ENCODE peak calls at places on chromosomes 11 and 22, in seven cellular contexts. One of them, this sample, is unnamed.
A peak's percentile ranks its signal among the peaks of the same experiment; 100 is the strongest.

GRCh38 chr11:89168396-89168795 is 9.3 kb upstream of the TYR start:
- DNase-seq in thoracic aorta: no peak
- DNase-seq in ascending aorta: no peak
- DNase-seq in cardiac muscle cell: peak; percentile 19
- DNase-seq in IMR-90: no peak
- DNase-seq in neural progenitor cell: no peak
- DNase-seq in tibial artery: no peak
- DNase-seq in this sample: no peak

GRCh38 chr11:27622541-27623300 is 77.5 kb downstream of the BDNF start:
- DNase-seq in tibial artery: no peak
- DNase-seq in neural progenitor cell: no peak
- DNase-seq in ascending aorta: no peak
- DNase-seq in thoracic aorta: no peak
- DNase-seq in cardiac muscle cell: no peak
- DNase-seq in IMR-90: no peak
- DNase-seq in this sample: no peak

GRCh38 chr11:120612363-120613263 is 101.1 kb downstream of the GRIK4 start:
- DNase-seq in neural progenitor cell: no peak
- DNase-seq in thoracic aorta: no peak
- DNase-seq in ascending aorta: no peak
- DNase-seq in IMR-90: peak; percentile 67
- DNase-seq in cardiac muscle cell: peak; percentile 29
- DNase-seq in tibial artery: no peak
- DNase-seq in this sample: no peak

GRCh38 chr11:73577496-73577917 is 20.4 kb downstream of the FAM168A start:
- DNase-seq in IMR-90: peak; percentile 78
- DNase-seq in cardiac muscle cell: no peak
- DNase-seq in neural progenitor cell: no peak
- DNase-seq in tibial artery: no peak
- DNase-seq in ascending aorta: no peak
- DNase-seq in thoracic aorta: no peak
- DNase-seq in this sample: no peak

GRCh38 chr22:19213496-19214473 is 35.2 kb upstream of the SLC25A1 start:
- DNase-seq in cardiac muscle cell: peak; percentile 43
- DNase-seq in IMR-90: peak; percentile 81
- DNase-seq in thoracic aorta: no peak
- DNase-seq in neural progenitor cell: peak; percentile 32
- DNase-seq in ascending aorta: no peak
- DNase-seq in tibial artery: no peak
- DNase-seq in this sample: no peak

GRCh38 chr11:122340607-122341006 is 224.6 kb upstream of the BLID start:
- DNase-seq in neural progenitor cell: no peak
- DNase-seq in thoracic aorta: no peak
- DNase-seq in ascending aorta: no peak
- DNase-seq in tibial artery: no peak
- DNase-seq in cardiac muscle cell: no peak
- DNase-seq in IMR-90: no peak
- DNase-seq in this sample: no peak

GRCh38 chr11:127471662-127472061 is 471.1 kb upstream of the KIRREL3 start:
- DNase-seq in cardiac muscle cell: no peak
- DNase-seq in neural progenitor cell: no peak
- DNase-seq in IMR-90: no peak
- DNase-seq in ascending aorta: no peak
- DNase-seq in thoracic aorta: no peak
- DNase-seq in tibial artery: no peak
- DNase-seq in this sample: no peak

GRCh38 chr22:29748248-29748893 is 18.4 kb downstream of the ZMAT5 start:
- DNase-seq in IMR-90: no peak
- DNase-seq in tibial artery: no peak
- DNase-seq in thoracic aorta: no peak
- DNase-seq in cardiac muscle cell: no peak
- DNase-seq in ascending aorta: no peak
- DNase-seq in neural progenitor cell: no peak
- DNase-seq in this sample: no peak

GRCh38 chr11:125275905-125276634 is 111.5 kb downstream of the PKNOX2 start:
- DNase-seq in IMR-90: peak; percentile 64
- DNase-seq in thoracic aorta: no peak
- DNase-seq in ascending aorta: no peak
- DNase-seq in neural progenitor cell: no peak
- DNase-seq in cardiac muscle cell: peak; percentile 62
- DNase-seq in tibial artery: no peak
- DNase-seq in this sample: no peak

GRCh38 chr11:107018902-107019493 is 722 bp upstream of the GUCY1A2 start:
- DNase-seq in cardiac muscle cell: peak; percentile 83
- DNase-seq in neural progenitor cell: peak; percentile 93
- DNase-seq in thoracic aorta: no peak
- DNase-seq in tibial artery: peak; percentile 66
- DNase-seq in ascending aorta: peak; percentile 59
- DNase-seq in IMR-90: peak; percentile 61
- DNase-seq in this sample: peak; percentile 21

GRCh38 chr11:38672445-38672844 is 2074.4 kb upstream of the RAG2 start:
- DNase-seq in neural progenitor cell: no peak
- DNase-seq in cardiac muscle cell: no peak
- DNase-seq in ascending aorta: no peak
- DNase-seq in thoracic aorta: no peak
- DNase-seq in tibial artery: no peak
- DNase-seq in IMR-90: no peak
- DNase-seq in this sample: no peak

GRCh38 chr11:73388241-73389133 is 12.3 kb downstream of the RELT start:
- DNase-seq in neural progenitor cell: peak; percentile 20
- DNase-seq in cardiac muscle cell: no peak
- DNase-seq in tibial artery: no peak
- DNase-seq in ascending aorta: no peak
- DNase-seq in IMR-90: no peak
- DNase-seq in thoracic aorta: no peak
- DNase-seq in this sample: no peak

GRCh38 chr22:36245805-36246356 is 6.6 kb upstream of the APOL2 start:
- DNase-seq in thoracic aorta: no peak
- DNase-seq in neural progenitor cell: no peak
- DNase-seq in ascending aorta: no peak
- DNase-seq in tibial artery: no peak
- DNase-seq in cardiac muscle cell: no peak
- DNase-seq in IMR-90: no peak
- DNase-seq in this sample: no peak

GRCh38 chr11:17516551-17517150 is 27.6 kb downstream of the USH1C start:
- DNase-seq in tibial artery: no peak
- DNase-seq in IMR-90: no peak
- DNase-seq in thoracic aorta: no peak
- DNase-seq in neural progenitor cell: no peak
- DNase-seq in ascending aorta: no peak
- DNase-seq in cardiac muscle cell: no peak
- DNase-seq in this sample: no peak
- H3K4me1 ChIP-seq in tibial artery: no peaks in the 10 kb centered on the region
- H3K4me1 ChIP-seq in IMR-90: no peaks in the 10 kb centered on the region
- H3K4me1 ChIP-seq in thoracic aorta: no peaks in the 10 kb centered on the region
- H3K4me1 ChIP-seq in neural progenitor cell: no peaks in the 10 kb centered on the region
- H3K4me1 ChIP-seq in ascending aorta: no peaks in the 10 kb centered on the region
- H3K4me1 ChIP-seq in cardiac muscle cell: no peaks in the 10 kb centered on the region
- H3K4me1 ChIP-seq in this sample: no peaks in the 10 kb centered on the region

DNA sequence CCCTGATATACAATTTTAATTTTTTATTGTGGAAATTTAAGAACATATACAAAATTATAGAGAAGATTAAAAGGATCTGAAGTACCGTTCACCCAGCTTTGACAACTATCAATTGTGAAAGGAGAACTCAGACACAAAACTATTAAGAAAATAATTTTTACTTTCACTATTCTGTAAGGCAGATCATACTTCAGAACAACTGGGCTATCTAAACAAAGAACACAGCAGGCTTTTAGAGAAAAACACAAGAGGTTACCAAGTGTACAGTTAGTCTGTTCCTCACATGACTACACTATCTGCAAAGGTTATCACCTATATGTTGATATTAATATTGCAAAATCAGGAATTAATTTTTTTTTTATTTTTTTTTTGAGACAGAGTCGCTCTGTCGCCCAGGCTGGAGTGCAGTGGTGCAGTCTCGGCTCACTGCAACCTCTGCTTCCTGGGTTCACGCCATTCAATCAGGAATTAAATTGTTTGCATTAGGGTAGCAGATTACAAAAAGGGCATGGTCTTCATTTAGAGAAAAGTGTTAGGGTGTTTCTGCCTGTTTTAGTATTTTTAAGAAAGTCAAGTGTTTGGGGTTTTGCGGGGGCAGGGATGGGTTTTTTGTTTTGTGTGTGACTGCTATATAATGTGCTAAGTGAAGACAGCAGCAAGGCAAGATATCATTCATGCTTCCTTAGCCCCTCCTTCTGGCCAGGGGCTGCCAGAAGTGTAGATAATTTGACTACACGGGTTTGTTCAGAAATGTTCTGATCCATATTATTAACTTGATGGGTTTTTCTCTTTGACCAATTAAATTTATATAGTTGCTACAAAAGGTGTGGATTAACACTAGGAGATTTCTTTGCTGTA is 27.6 kb upstream of the SIK2 start:
- DNase-seq in ascending aorta: no peak
- DNase-seq in thoracic aorta: no peak
- DNase-seq in tibial artery: no peak
- DNase-seq in cardiac muscle cell: no peak
- DNase-seq in IMR-90: no peak
- DNase-seq in neural progenitor cell: no peak
- DNase-seq in this sample: no peak
- TF ChIP-seq CTCF in ascending aorta: no peak
- TF ChIP-seq CTCF in thoracic aorta: no peak
- TF ChIP-seq CTCF in tibial artery: no peak
- TF ChIP-seq CTCF in cardiac muscle cell: no peak
- TF ChIP-seq CTCF in IMR-90: no peak
- TF ChIP-seq CTCF in neural progenitor cell: peak; percentile 15
- TF ChIP-seq CTCF in this sample: no peak

GRCh38 chr11:10477690-10478046 is 22.6 kb downstream of the AMPD3 start:
- DNase-seq in IMR-90: no peak
- DNase-seq in cardiac muscle cell: no peak
- DNase-seq in neural progenitor cell: no peak
- DNase-seq in tibial artery: peak; percentile 42
- DNase-seq in ascending aorta: no peak
- DNase-seq in thoracic aorta: no peak
- DNase-seq in this sample: no peak

GRCh38 chr11:10476927-10477689 is 22.0 kb downstream of the AMPD3 start:
- DNase-seq in ascending aorta: no peak
- DNase-seq in tibial artery: peak; percentile 52
- DNase-seq in neural progenitor cell: no peak
- DNase-seq in thoracic aorta: no peak
- DNase-seq in cardiac muscle cell: no peak
- DNase-seq in IMR-90: no peak
- DNase-seq in this sample: no peak

GRCh38 chr11:10478574-10479550 is 23.8 kb downstream of the AMPD3 start:
- DNase-seq in tibial artery: peak; percentile 60
- DNase-seq in neural progenitor cell: no peak
- DNase-seq in cardiac muscle cell: no peak
- DNase-seq in IMR-90: no peak
- DNase-seq in thoracic aorta: no peak
- DNase-seq in ascending aorta: no peak
- DNase-seq in this sample: no peak

GRCh38 chr11:10476342-10476741 is 21.3 kb downstream of the AMPD3 start:
- DNase-seq in cardiac muscle cell: no peak
- DNase-seq in IMR-90: no peak
- DNase-seq in neural progenitor cell: no peak
- DNase-seq in thoracic aorta: no peak
- DNase-seq in ascending aorta: no peak
- DNase-seq in tibial artery: peak; percentile 27
- DNase-seq in this sample: no peak

DNA sequence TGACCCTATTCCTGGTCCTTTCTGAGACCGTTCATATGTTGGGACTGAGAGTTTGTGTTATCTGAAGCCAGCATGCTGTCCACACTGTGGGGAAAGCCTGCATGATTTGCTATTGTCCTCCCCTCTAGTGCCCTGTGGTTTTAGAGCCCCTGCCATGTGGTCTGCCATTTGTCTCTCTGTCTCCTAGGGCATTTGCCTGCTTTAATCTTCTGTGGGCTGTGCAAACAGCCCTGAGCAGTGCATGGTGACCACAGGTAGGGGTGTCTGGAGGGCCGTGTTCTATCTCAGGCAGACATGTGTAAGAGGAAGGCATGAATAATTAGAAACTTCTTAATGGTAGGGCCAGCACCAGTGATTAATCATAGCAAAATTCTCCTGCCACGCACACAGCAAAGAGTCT is 23.0 kb downstream of the AMPD3 start:
- DNase-seq in IMR-90: no peak
- DNase-seq in cardiac muscle cell: no peak
- DNase-seq in thoracic aorta: no peak
- DNase-seq in neural progenitor cell: no peak
- DNase-seq in ascending aorta: no peak
- DNase-seq in tibial artery: no peak
- DNase-seq in this sample: no peak
- H3K36me3 ChIP-seq in IMR-90: peaks cover 42% of the 10 kb centered on the region
- H3K36me3 ChIP-seq in cardiac muscle cell: no peaks in the 10 kb centered on the region
- H3K36me3 ChIP-seq in thoracic aorta: no peaks in the 10 kb centered on the region
- H3K36me3 ChIP-seq in neural progenitor cell: no peaks in the 10 kb centered on the region
- H3K36me3 ChIP-seq in ascending aorta: no peaks in the 10 kb centered on the region
- H3K36me3 ChIP-seq in tibial artery: no peaks in the 10 kb centered on the region
- H3K36me3 ChIP-seq in this sample: no peaks in the 10 kb centered on the region

GRCh38 chr11:68026391-68027105 is 3.9 kb upstream of the NDUFS8 start:
- DNase-seq in ascending aorta: no peak
- DNase-seq in tibial artery: no peak
- DNase-seq in IMR-90: no peak
- DNase-seq in neural progenitor cell: no peak
- DNase-seq in thoracic aorta: no peak
- DNase-seq in cardiac muscle cell: no peak
- DNase-seq in this sample: no peak

GRCh38 chr11:68027667-68028066 is 2.8 kb upstream of the NDUFS8 start:
- DNase-seq in tibial artery: no peak
- DNase-seq in cardiac muscle cell: no peak
- DNase-seq in neural progenitor cell: no peak
- DNase-seq in IMR-90: no peak
- DNase-seq in thoracic aorta: no peak
- DNase-seq in ascending aorta: no peak
- DNase-seq in this sample: no peak

GRCh38 chr11:68030318-68031135 is at the start of gene NDUFS8:
- DNase-seq in ascending aorta: peak; percentile 99
- DNase-seq in tibial artery: peak; percentile 98
- DNase-seq in thoracic aorta: peak; percentile 94
- DNase-seq in neural progenitor cell: peak; percentile 98
- DNase-seq in cardiac muscle cell: peak; percentile 99
- DNase-seq in IMR-90: peak; percentile 99
- DNase-seq in this sample: peak; percentile 98

GRCh38 chr11:68031136-68031459 is 617 bp downstream of the NDUFS8 start:
- DNase-seq in neural progenitor cell: no peak
- DNase-seq in thoracic aorta: no peak
- DNase-seq in IMR-90: no peak
- DNase-seq in cardiac muscle cell: no peak
- DNase-seq in ascending aorta: no peak
- DNase-seq in tibial artery: no peak
- DNase-seq in this sample: no peak

DNA sequence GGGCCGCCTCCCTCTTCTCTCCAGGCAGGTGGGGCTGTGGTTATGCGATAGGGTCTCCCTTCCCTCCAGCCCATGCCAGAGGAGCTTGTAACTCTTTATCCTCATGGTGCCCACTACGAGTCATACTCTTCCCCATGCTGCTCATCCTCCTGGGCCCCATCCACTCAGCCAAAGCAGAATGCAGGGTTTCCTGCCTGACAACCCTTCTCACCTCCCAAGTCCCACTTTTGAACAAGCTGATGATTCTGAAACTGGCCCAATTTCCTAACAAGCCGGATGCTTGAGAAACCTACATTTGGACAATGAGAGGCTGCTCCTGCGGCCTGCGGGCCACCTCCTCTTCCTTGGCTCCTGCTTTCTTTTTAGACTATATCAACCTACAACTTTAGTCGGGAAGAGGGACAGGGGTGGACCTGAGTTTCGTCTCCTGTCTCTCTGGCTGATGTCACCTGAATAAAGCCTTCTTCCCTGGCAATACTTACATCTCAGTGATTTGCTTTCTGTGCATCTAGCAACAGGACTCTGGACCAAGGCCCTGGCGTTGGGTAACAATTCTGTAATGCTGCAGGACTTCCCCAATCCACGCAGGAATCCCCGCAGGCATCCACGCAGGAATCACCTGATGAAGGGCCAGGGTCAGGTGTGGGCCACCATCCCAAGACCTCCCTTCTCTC is 1.5 kb upstream of the NDUFS8 start:
- DNase-seq in tibial artery: no peak
- DNase-seq in ascending aorta: no peak
- DNase-seq in thoracic aorta: no peak
- DNase-seq in IMR-90: peak; percentile 65
- DNase-seq in neural progenitor cell: no peak
- DNase-seq in cardiac muscle cell: peak; percentile 39
- DNase-seq in this sample: no peak
- H3K4me1 ChIP-seq in tibial artery: peaks cover 15% of the 10 kb centered on the region
- H3K4me1 ChIP-seq in ascending aorta: peaks cover 17% of the 10 kb centered on the region
- H3K4me1 ChIP-seq in thoracic aorta: peaks cover 22% of the 10 kb centered on the region
- H3K4me1 ChIP-seq in IMR-90: peaks cover 30% of the 10 kb centered on the region
- H3K4me1 ChIP-seq in neural progenitor cell: peaks cover 12% of the 10 kb centered on the region
- H3K4me1 ChIP-seq in cardiac muscle cell: no peaks in the 10 kb centered on the region
- H3K4me1 ChIP-seq in this sample: peaks cover 33% of the 10 kb centered on the region